ENCODE peak calls at places on chromosomes 2 and 18, in four cellular contexts. W, F, T and B are unnamed samples.

GRCh38 chr2:62287895-62288589 is 92.1 kb downstream of the B3GNT2 start:
- DNase-seq in W (peak; percentile 59), F (peak; percentile 76), T (no peak), B (peak; percentile 75)

GRCh38 chr2:58448845-58449244 is 207.7 kb upstream of the FANCL start:
- DNase-seq in W (no peak), T (no peak), F (no peak), B (no peak)

GRCh38 chr2:127219716-127220090 is 396 bp downstream of the CYP27C1 start:
- DNase-seq in W (no peak), T (peak; percentile 32), F (peak; percentile 68), B (peak; percentile 72)

GRCh38 chr2:70347831-70348230 is 46.0 kb upstream of the FAM136A start:
- DNase-seq in T (no peak), W (no peak), F (no peak), B (no peak)

GRCh38 chr2:215942194-215942593 is 71.2 kb downstream of the MREG start:
- DNase-seq in F (no peak), W (no peak), T (no peak), B (no peak)

GRCh38 chr18:79853993-79854364 is 56.2 kb downstream of the KCNG2 start:
- DNase-seq in F (no peak), T (no peak), W (no peak), B (no peak)

GRCh38 chr2:177314722-177315264 is 50.3 kb upstream of the NFE2L2 start:
- DNase-seq in T (no peak), F (no peak), W (no peak), B (no peak)

GRCh38 chr2:133566967-133567645 is 1.2 kb downstream of the NCKAP5 start:
- DNase-seq in F (peak; percentile 68), T (no peak), W (peak; percentile 39), B (peak; percentile 64)

GRCh38 chr2:54657664-54658083 is 65.8 kb upstream of the EML6 start:
- DNase-seq in F (peak; percentile 76), W (no peak), T (peak; percentile 62), B (no peak)

GRCh38 chr18:70781860-70782453 is 493.1 kb downstream of the SOCS6 start:
- DNase-seq in T (peak; percentile 7), F (no peak), W (peak; percentile 34), B (no peak)

GRCh38 chr18:68564348-68564747 is 150.6 kb downstream of the TMX3 start:
- DNase-seq in W (no peak), T (no peak), F (no peak), B (no peak)

GRCh38 chr2:85215074-85216050 is 82.2 kb downstream of the TCF7L1 start:
- DNase-seq in T (no peak), F (no peak), W (no peak), B (peak; percentile 84)

GRCh38 chr18:31977270-31977872 is 34.4 kb upstream of the TRAPPC8 start:
- DNase-seq in F (no peak), T (peak; percentile 10), W (no peak), B (no peak)

GRCh38 chr2:99088017-99088416 is 53.5 kb upstream of the C2orf15 start:
- DNase-seq in T (no peak), F (no peak), W (no peak), B (no peak)

GRCh38 chr2:120161190-120161589 is 62.0 kb downstream of the TMEM185B start:
- DNase-seq in T (no peak), W (no peak), F (no peak), B (no peak)

GRCh38 chr2:216034065-216034464 is 20.7 kb upstream of the MREG start:
- DNase-seq in W (peak; percentile 63), F (no peak), T (peak; percentile 69), B (no peak)

GRCh38 chr2:232927041-232927792 is 57.2 kb downstream of the SNORC start:
- DNase-seq in T (peak; percentile 51), F (no peak), W (no peak), B (no peak)

GRCh38 chr2:10753876-10754275 is 32.4 kb downstream of the ATP6V1C2 start:
- DNase-seq in F (no peak), T (no peak), W (no peak), B (no peak)

GRCh38 chr2:25701801-25702200 is 28.4 kb upstream of the DTNB start:
- DNase-seq in T (no peak), W (no peak), F (no peak), B (peak; percentile 29)

GRCh38 chr2:219595250-219595649 is 2.4 kb upstream of the STK11IP start:
- DNase-seq in F (no peak), W (no peak), T (no peak), B (no peak)

GRCh38 chr2:168639501-168639900 is 162.9 kb upstream of the NOSTRIN start:
- DNase-seq in F (peak; percentile 96), W (peak; percentile 56), T (no peak), B (no peak)

GRCh38 chr2:105382177-105382576 is 16.7 kb downstream of the FHL2 start:
- DNase-seq in F (no peak), T (no peak), W (no peak), B (no peak)

GRCh38 chr2:150513647-150514046 is 26.2 kb upstream of the RND3 start:
- DNase-seq in F (no peak), T (no peak), W (no peak), B (no peak)

GRCh38 chr2:24432121-24432520 is 58.9 kb upstream of the NCOA1 start:
- DNase-seq in T (no peak), W (no peak), F (no peak), B (no peak)

GRCh38 chr2:105919191-105919811 is 174.6 kb downstream of the NCK2 start:
- DNase-seq in T (no peak), F (no peak), W (no peak), B (no peak)

GRCh38 chr2:172087191-172087779 is 2.0 kb downstream of the DLX1 start:
- DNase-seq in F (no peak), W (no peak), T (no peak), B (no peak)
- TF ChIP-seq POLR2A in F (no peak), W (no peak), T (no peak), B (no peak)

GRCh38 chr2:56077352-56077915 is 106.4 kb upstream of the CCDC85A start:
- DNase-seq in W (no peak), T (peak; percentile 43), F (no peak), B (no peak)

GRCh38 chr2:56084117-56084936 is 99.5 kb upstream of the CCDC85A start:
- DNase-seq in W (no peak), T (no peak), F (no peak), B (no peak)

GRCh38 chr2:56088411-56088810 is 95.4 kb upstream of the CCDC85A start:
- DNase-seq in F (no peak), T (no peak), W (no peak), B (no peak)

DNA sequence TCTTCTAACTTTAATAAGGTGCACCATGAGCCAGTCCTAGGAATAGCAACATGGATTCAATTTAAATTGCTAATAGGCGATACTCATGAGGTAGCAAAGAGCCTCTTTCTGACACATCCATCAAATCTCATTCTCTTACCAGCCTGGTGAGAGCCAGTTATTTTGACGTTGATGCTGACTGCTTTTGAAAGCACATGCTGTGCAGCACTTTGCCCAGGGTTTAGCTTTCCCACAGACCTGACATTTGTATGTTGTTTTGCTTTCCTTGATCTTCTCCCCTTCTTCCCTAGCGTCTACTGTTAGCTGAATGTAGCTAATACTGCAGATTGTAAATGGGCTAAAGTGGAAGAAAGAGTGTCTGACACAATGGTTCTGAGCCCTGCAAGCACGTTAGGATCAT is 101.1 kb upstream of the CCDC85A start:
- DNase-seq in F (no peak), W (no peak), T (no peak), B (no peak)
- TF ChIP-seq EP300 in F (no peak), W (no peak), T (no peak), B (no peak)

GRCh38 chr2:186599186-186599778 is 9.4 kb downstream of the ITGAV start:
- DNase-seq in F (no peak), T (no peak), W (no peak), B (no peak)
- TF ChIP-seq POLR2A in F (no peak), T (no peak), W (no peak), B (no peak)

GRCh38 chr2:165275932-165276331 is 36.7 kb downstream of the SCN2A start:
- DNase-seq in T (no peak), F (no peak), W (no peak), B (no peak)

GRCh38 chr2:165277860-165278656 is 38.8 kb downstream of the SCN2A start:
- DNase-seq in W (no peak), T (no peak), F (no peak), B (no peak)

GRCh38 chr2:165273176-165273575 is 34.0 kb downstream of the SCN2A start:
- DNase-seq in T (no peak), F (no peak), W (no peak), B (no peak)

GRCh38 chr2:165277295-165277694 is 38.1 kb downstream of the SCN2A start:
- DNase-seq in W (no peak), F (no peak), T (no peak), B (no peak)

DNA sequence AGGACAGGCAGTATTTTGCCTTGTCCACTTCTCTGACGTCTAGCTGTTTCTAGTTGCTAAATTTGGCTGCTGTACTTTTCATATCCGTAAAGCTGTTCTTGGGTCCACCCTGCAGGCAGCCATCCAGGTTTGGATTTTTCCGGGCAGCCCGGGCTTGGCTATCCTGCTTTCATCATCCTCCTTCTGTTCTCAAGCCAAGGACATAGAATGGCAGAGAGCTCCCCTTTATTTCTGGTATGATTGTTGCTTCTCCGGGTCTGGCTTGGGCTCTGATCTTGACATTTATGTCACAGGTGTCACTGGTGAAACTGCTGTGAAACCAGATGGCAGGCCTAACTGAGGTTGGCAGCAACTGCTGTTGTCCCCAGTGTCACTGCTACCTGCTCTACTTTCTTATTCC is 35.5 kb downstream of the SCN2A start:
- DNase-seq in T (no peak), W (peak; percentile 76), F (peak; percentile 66), B (peak; percentile 82)
- TF ChIP-seq EP300 in T (no peak), W (no peak), F (no peak), B (no peak)

GRCh38 chr2:197310271-197310939 is at the start of gene ANKRD44:
- DNase-seq in F (peak; percentile 96), T (peak; percentile 76), W (peak; percentile 94), B (peak; percentile 95)
- TF ChIP-seq POLR2A in F (peak; percentile 28), T (peak; percentile 29), W (peak; percentile 69), B (no peak)

DNA sequence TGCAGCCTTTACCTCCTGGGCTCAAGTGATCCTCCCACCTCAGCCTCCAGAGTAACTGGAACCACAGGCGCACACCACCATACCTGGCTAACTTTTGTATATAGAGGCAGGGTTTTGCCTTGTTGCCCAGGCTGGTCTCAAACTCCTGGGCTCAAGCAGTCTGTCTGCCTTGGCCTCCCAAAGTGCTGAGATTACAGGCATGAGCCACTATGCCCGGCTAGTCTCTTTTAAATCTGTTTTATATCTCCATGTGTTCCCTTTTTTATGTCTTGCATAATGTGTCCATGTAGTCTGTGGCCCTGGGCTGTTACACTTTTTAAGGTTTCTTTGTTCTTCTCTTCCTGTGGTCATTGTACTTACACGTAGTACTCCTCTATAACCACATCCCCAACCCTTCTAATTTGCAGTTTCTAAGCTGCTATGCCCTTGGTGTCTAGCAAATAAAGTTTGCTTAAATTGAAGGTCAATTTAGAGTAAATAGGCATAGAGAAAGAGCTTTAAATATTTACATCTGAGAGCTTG is 168.2 kb downstream of the MCFD2 start:
- DNase-seq in F (no peak), W (no peak), T (no peak), B (no peak)
- TF ChIP-seq EP300 in F (no peak), W (no peak), T (no peak), B (no peak)